ENCODE peak calls at places on chromosomes 5 and 9, in eight cellular contexts. J, L, T, F, B, H, I and X are unnamed samples.

GRCh38 chr5:35023531-35024178 is 24.1 kb downstream of the AGXT2 start:
- DNase-seq in J (no peak), L (no peak), T (no peak), F (no peak), B (no peak), H (no peak), I (no peak), X (no peak)

GRCh38 chr9:129281506-129282145 is 103.6 kb upstream of the IER5L start:
- DNase-seq in J (no peak), L (no peak), T (no peak), F (no peak), B (no peak), H (no peak), I (no peak), X (no peak)

GRCh38 chr9:28120241-28121025 is 547.2 kb upstream of the C9orf72 start:
- DNase-seq in J (no peak), L (no peak), T (no peak), F (no peak), B (no peak), H (no peak), I (peak; percentile 36), X (no peak)

GRCh38 chr9:120853198-120853597 is 10.5 kb upstream of the PSMD5 start:
- DNase-seq in J (no peak), L (no peak), T (no peak), F (no peak), B (no peak), H (no peak), I (no peak), X (no peak)

GRCh38 chr5:446864-447263 is 3.9 kb downstream of the EXOC3 start:
- DNase-seq in J (no peak), L (peak; percentile 47), T (no peak), F (no peak), B (no peak), H (no peak), I (peak; percentile 62), X (peak; percentile 53)

GRCh38 chr5:69250593-69250992 is 15.9 kb downstream of the CDK7 start:
- DNase-seq in J (no peak), L (no peak), T (no peak), F (no peak), B (no peak), H (no peak), I (no peak), X (no peak)

GRCh38 chr5:90231688-90232087 is 177.9 kb downstream of the CETN3 start:
- DNase-seq in J (no peak), L (no peak), T (no peak), F (no peak), B (no peak), H (no peak), I (no peak), X (no peak)

GRCh38 chr9:134706522-134706921 is 64.9 kb downstream of the COL5A1 start:
- DNase-seq in J (no peak), L (no peak), T (no peak), F (no peak), B (no peak), H (no peak), I (no peak), X (no peak)

GRCh38 chr5:144237851-144238250 is 67.2 kb downstream of the KCTD16 start:
- DNase-seq in J (no peak), L (no peak), T (no peak), F (no peak), B (no peak), H (no peak), I (no peak), X (peak; percentile 46)

GRCh38 chr9:128020692-128021091 is 39.9 kb upstream of the EEIG1 start:
- DNase-seq in J (no peak), L (no peak), T (no peak), F (no peak), B (no peak), H (no peak), I (no peak), X (no peak)

GRCh38 chr9:120773218-120773617 is 20.0 kb downstream of the FBXW2 start:
- DNase-seq in J (no peak), L (no peak), T (no peak), F (no peak), B (no peak), H (no peak), I (no peak), X (no peak)

GRCh38 chr5:136108131-136108739 is 24.4 kb upstream of the SMAD5 start:
- DNase-seq in J (peak; percentile 45), L (no peak), T (no peak), F (no peak), B (no peak), H (no peak), I (peak; percentile 83), X (no peak)

GRCh38 chr9:7523644-7524043 is 275.9 kb downstream of the DMAC1 start:
- DNase-seq in J (no peak), L (no peak), T (no peak), F (no peak), B (no peak), H (no peak), I (no peak), X (no peak)

GRCh38 chr5:150621301-150621700 is 19.2 kb upstream of the SYNPO start:
- DNase-seq in J (no peak), L (no peak), T (no peak), F (no peak), B (no peak), H (no peak), I (no peak), X (no peak)

GRCh38 chr5:147482426-147483196 is 27.3 kb downstream of the DPYSL3 start:
- DNase-seq in J (no peak), L (peak; percentile 46), T (no peak), F (no peak), B (no peak), H (no peak), I (no peak), X (no peak)

GRCh38 chr9:97830884-97831829 is 21.9 kb upstream of the FOXE1 start:
- DNase-seq in J (no peak), L (no peak), T (no peak), F (no peak), B (no peak), H (no peak), I (peak; percentile 30), X (no peak)
- H3K4me3 ChIP-seq in J (no peak overlapping the region), L (no peak overlapping the region), T (no peak overlapping the region), F (no peak overlapping the region), B (no peak overlapping the region), H (no peak overlapping the region), I (no peak overlapping the region), X (no peak overlapping the region)

DNA sequence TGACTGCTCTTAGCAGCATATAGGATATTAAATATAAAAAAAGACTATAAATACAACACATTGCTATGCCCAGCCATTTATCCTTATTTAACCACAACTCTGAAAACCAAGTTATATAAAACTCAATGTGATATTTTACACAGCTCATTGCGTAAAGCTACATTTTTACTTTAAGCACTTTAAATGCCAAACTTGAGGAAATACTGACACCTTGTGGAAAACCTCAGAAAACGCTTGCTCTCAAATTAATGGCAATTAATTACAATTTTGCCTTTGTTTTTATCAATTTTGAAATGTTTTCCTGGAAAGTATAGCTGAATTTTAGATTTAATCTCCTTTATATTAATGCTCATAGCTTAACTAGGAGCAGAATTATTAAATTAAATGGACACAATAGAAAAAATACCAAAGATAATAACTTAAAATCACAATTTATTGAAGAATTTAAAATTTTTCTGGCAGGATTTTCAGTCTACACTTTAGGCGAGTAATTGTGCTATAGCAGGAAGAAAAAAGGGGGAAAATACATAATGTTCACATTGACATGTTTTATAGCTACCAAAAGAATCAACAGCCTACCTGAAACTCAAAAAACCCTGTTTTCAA is 25.2 kb upstream of the PLAC8L1 start:
- DNase-seq in J (no peak), L (peak; percentile 57), T (no peak), F (no peak), B (no peak), H (no peak), I (peak; percentile 31), X (peak; percentile 31)
- TF ChIP-seq CTCF in J (peak; percentile 58), L (peak; percentile 58), T (peak; percentile 52), F (peak; percentile 75), B (peak; percentile 68), H (peak; percentile 53), I (peak; percentile 47), X (peak; percentile 50)

GRCh38 chr5:148805323-148806290 is 20.8 kb upstream of the ADRB2 start:
- DNase-seq in J (peak; percentile 79), L (no peak), T (no peak), F (no peak), B (peak; percentile 66), H (no peak), I (no peak), X (peak; percentile 37)
- H3K4me3 ChIP-seq in J (peak overlapping the region; percentile 12), L (no peak overlapping the region), T (no peak overlapping the region), F (no peak overlapping the region), B (no peak overlapping the region), H (no peak overlapping the region), I (no peak overlapping the region), X (no peak overlapping the region)

GRCh38 chr5:175700991-175701390 is 43.1 kb downstream of the HRH2 start:
- DNase-seq in J (no peak), L (no peak), T (no peak), F (no peak), B (no peak), H (peak; percentile 4), I (no peak), X (no peak)
- TF ChIP-seq CTCF in J (peak; percentile 50), L (peak; percentile 45), T (no peak), F (peak; percentile 28), B (peak; percentile 47), H (peak; percentile 39), I (no peak), X (no peak)

DNA sequence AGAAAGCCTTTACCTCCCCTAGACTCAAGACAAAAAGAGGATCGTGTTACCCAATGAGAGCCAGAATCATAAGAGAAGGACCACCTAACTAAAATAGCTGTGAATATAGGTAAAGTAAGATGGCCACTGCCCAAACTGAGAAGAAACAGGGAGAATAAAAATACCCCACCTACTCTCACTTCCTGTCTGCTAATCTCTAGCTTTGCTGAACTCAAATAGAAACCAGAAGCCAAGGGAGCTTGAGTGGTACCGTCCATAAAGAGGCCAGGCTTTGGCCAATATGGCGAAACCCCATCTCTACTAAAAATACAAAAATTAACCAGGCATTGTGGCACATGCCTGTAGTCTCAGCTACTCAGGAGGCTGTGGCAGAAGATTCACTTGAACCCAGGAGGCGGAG is 123.0 kb upstream of the FST start:
- DNase-seq in J (peak; percentile 0), L (no peak), T (no peak), F (no peak), B (no peak), H (no peak), I (no peak), X (no peak)
- H3K4me3 ChIP-seq in J (no peak overlapping the region), L (no peak overlapping the region), T (no peak overlapping the region), F (no peak overlapping the region), B (no peak overlapping the region), H (no peak overlapping the region), I (no peak overlapping the region), X (no peak overlapping the region)

GRCh38 chr5:5025774-5026406 is 114.2 kb upstream of the ADAMTS16 start:
- DNase-seq in J (no peak), L (peak; percentile 44), T (no peak), F (no peak), B (no peak), H (no peak), I (no peak), X (no peak)

GRCh38 chr5:5018560-5018935 is 121.6 kb upstream of the ADAMTS16 start:
- DNase-seq in J (no peak), L (no peak), T (peak; percentile 19), F (no peak), B (no peak), H (peak; percentile 4), I (no peak), X (peak; percentile 66)

GRCh38 chr5:5025098-5025773 is 114.9 kb upstream of the ADAMTS16 start:
- DNase-seq in J (no peak), L (no peak), T (no peak), F (no peak), B (no peak), H (no peak), I (no peak), X (no peak)

GRCh38 chr5:5017827-5018559 is 122.1 kb upstream of the ADAMTS16 start:
- DNase-seq in J (no peak), L (no peak), T (peak; percentile 50), F (no peak), B (no peak), H (peak; percentile 32), I (no peak), X (peak; percentile 84)

GRCh38 chr5:5021436-5021835 is 118.7 kb upstream of the ADAMTS16 start:
- DNase-seq in J (no peak), L (no peak), T (no peak), F (no peak), B (no peak), H (no peak), I (no peak), X (no peak)
- TF ChIP-seq CTCF in J (no peak), L (no peak), T (no peak), F (no peak), B (no peak), H (no peak), I (no peak), X (no peak)